ENCODE peak calls at places on chromosomes 13 and 19, in eight cellular contexts. One of them, this sample, is unnamed.
A peak's percentile ranks its signal among the peaks of the same experiment; 100 is the strongest.

GRCh38 chr19:48718711-48719231 is 754 bp downstream of the MAMSTR start:
- DNase-seq in Panc1: no peak
- DNase-seq in sigmoid colon: no peak
- DNase-seq in GM23338: peak; percentile 56
- DNase-seq in HepG2: peak; percentile 90
- DNase-seq in SK-N-SH: no peak
- DNase-seq in transverse colon: no peak
- DNase-seq in stomach: no peak
- DNase-seq in this sample: no peak

GRCh38 chr19:33501957-33502356 is 19.6 kb downstream of the PEPD start:
- DNase-seq in Panc1: no peak
- DNase-seq in sigmoid colon: peak; percentile 36
- DNase-seq in GM23338: no peak
- DNase-seq in HepG2: no peak
- DNase-seq in SK-N-SH: no peak
- DNase-seq in transverse colon: no peak
- DNase-seq in stomach: no peak
- DNase-seq in this sample: peak; percentile 51

GRCh38 chr19:20182232-20182785 is 15.3 kb downstream of the ZNF486 start:
- DNase-seq in Panc1: no peak
- DNase-seq in sigmoid colon: no peak
- DNase-seq in GM23338: no peak
- DNase-seq in HepG2: no peak
- DNase-seq in SK-N-SH: no peak
- DNase-seq in transverse colon: no peak
- DNase-seq in stomach: no peak
- DNase-seq in this sample: no peak

GRCh38 chr19:49349567-49349966 is 12.6 kb downstream of the TEAD2 start:
- DNase-seq in Panc1: no peak
- DNase-seq in sigmoid colon: no peak
- DNase-seq in GM23338: no peak
- DNase-seq in HepG2: no peak
- DNase-seq in SK-N-SH: no peak
- DNase-seq in transverse colon: no peak
- DNase-seq in stomach: no peak
- DNase-seq in this sample: no peak

GRCh38 chr13:40116008-40116407 is 460.5 kb downstream of the COG6 start:
- DNase-seq in Panc1: no peak
- DNase-seq in sigmoid colon: no peak
- DNase-seq in GM23338: peak; percentile 5
- DNase-seq in HepG2: peak; percentile 73
- DNase-seq in SK-N-SH: no peak
- DNase-seq in transverse colon: peak; percentile 79
- DNase-seq in stomach: peak; percentile 70
- DNase-seq in this sample: no peak

GRCh38 chr13:42283574-42283973 is 11.6 kb downstream of the AKAP11 start:
- DNase-seq in Panc1: no peak
- DNase-seq in sigmoid colon: no peak
- DNase-seq in GM23338: no peak
- DNase-seq in HepG2: no peak
- DNase-seq in SK-N-SH: no peak
- DNase-seq in transverse colon: peak; percentile 13
- DNase-seq in stomach: no peak
- DNase-seq in this sample: no peak

GRCh38 chr13:83215627-83216026 is 666.6 kb downstream of the SLITRK1 start:
- DNase-seq in Panc1: no peak
- DNase-seq in sigmoid colon: no peak
- DNase-seq in GM23338: no peak
- DNase-seq in HepG2: no peak
- DNase-seq in SK-N-SH: no peak
- DNase-seq in transverse colon: no peak
- DNase-seq in stomach: no peak
- DNase-seq in this sample: no peak

GRCh38 chr13:63092461-63092860 is 1676.8 kb upstream of the PCDH20 start:
- DNase-seq in Panc1: no peak
- DNase-seq in sigmoid colon: no peak
- DNase-seq in GM23338: no peak
- DNase-seq in HepG2: no peak
- DNase-seq in SK-N-SH: no peak
- DNase-seq in transverse colon: no peak
- DNase-seq in stomach: no peak
- DNase-seq in this sample: no peak

GRCh38 chr13:31374682-31375081 is 174.9 kb downstream of the B3GLCT start:
- DNase-seq in Panc1: no peak
- DNase-seq in sigmoid colon: no peak
- DNase-seq in GM23338: no peak
- DNase-seq in HepG2: no peak
- DNase-seq in SK-N-SH: no peak
- DNase-seq in transverse colon: no peak
- DNase-seq in stomach: no peak
- DNase-seq in this sample: no peak

GRCh38 chr13:29204651-29205050 is 384.5 kb downstream of the MTUS2 start:
- DNase-seq in Panc1: no peak
- DNase-seq in sigmoid colon: no peak
- DNase-seq in GM23338: no peak
- DNase-seq in HepG2: no peak
- DNase-seq in SK-N-SH: no peak
- DNase-seq in transverse colon: no peak
- DNase-seq in stomach: no peak
- DNase-seq in this sample: no peak

GRCh38 chr13:99422556-99423220 is 78.6 kb upstream of the TM9SF2 start:
- DNase-seq in Panc1: no peak
- DNase-seq in sigmoid colon: no peak
- DNase-seq in GM23338: no peak
- DNase-seq in HepG2: no peak
- DNase-seq in SK-N-SH: no peak
- DNase-seq in transverse colon: no peak
- DNase-seq in stomach: peak; percentile 8
- DNase-seq in this sample: no peak

GRCh38 chr13:19158526-19158925 is 23.1 kb downstream of the TUBA3C start:
- DNase-seq in Panc1: no peak
- DNase-seq in sigmoid colon: peak; percentile 28
- DNase-seq in GM23338: no peak
- DNase-seq in HepG2: no peak
- DNase-seq in SK-N-SH: no peak
- DNase-seq in transverse colon: no peak
- DNase-seq in stomach: no peak
- DNase-seq in this sample: no peak

GRCh38 chr13:99655351-99656091 is 154.2 kb downstream of the TM9SF2 start:
- DNase-seq in Panc1: no peak
- DNase-seq in sigmoid colon: no peak
- DNase-seq in GM23338: no peak
- DNase-seq in HepG2: peak; percentile 72
- DNase-seq in SK-N-SH: no peak
- DNase-seq in transverse colon: no peak
- DNase-seq in stomach: no peak
- DNase-seq in this sample: no peak

GRCh38 chr19:31548941-31549340 is 199.7 kb upstream of the TSHZ3 start:
- DNase-seq in Panc1: no peak
- DNase-seq in sigmoid colon: peak; percentile 27
- DNase-seq in GM23338: peak; percentile 50
- DNase-seq in HepG2: no peak
- DNase-seq in SK-N-SH: no peak
- DNase-seq in transverse colon: no peak
- DNase-seq in stomach: no peak
- DNase-seq in this sample: no peak

GRCh38 chr13:57829496-57829895 is 198.0 kb downstream of the PCDH17 start:
- DNase-seq in Panc1: no peak
- DNase-seq in sigmoid colon: no peak
- DNase-seq in GM23338: no peak
- DNase-seq in HepG2: no peak
- DNase-seq in SK-N-SH: no peak
- DNase-seq in transverse colon: no peak
- DNase-seq in stomach: no peak
- DNase-seq in this sample: no peak

GRCh38 chr19:19176950-19177349 is 6.9 kb upstream of the MEF2B start:
- DNase-seq in Panc1: no peak
- DNase-seq in sigmoid colon: no peak
- DNase-seq in GM23338: no peak
- DNase-seq in HepG2: no peak
- DNase-seq in SK-N-SH: no peak
- DNase-seq in transverse colon: no peak
- DNase-seq in stomach: no peak
- DNase-seq in this sample: no peak

GRCh38 chr19:11152318-11153062 is 3.1 kb downstream of the SPC24 start:
- DNase-seq in Panc1: no peak
- DNase-seq in sigmoid colon: peak; percentile 97
- DNase-seq in GM23338: no peak
- DNase-seq in HepG2: no peak
- DNase-seq in SK-N-SH: no peak
- DNase-seq in transverse colon: peak; percentile 65
- DNase-seq in stomach: peak; percentile 87
- DNase-seq in this sample: no peak

GRCh38 chr19:51904331-51905165 is at the start of gene ZNF649:
- DNase-seq in Panc1: peak; percentile 24
- DNase-seq in sigmoid colon: peak; percentile 84
- DNase-seq in GM23338: peak; percentile 96
- DNase-seq in HepG2: peak; percentile 83
- DNase-seq in SK-N-SH: peak; percentile 82
- DNase-seq in transverse colon: peak; percentile 84
- DNase-seq in stomach: peak; percentile 81
- DNase-seq in this sample: peak; percentile 94
- TF ChIP-seq POLR2AphosphoS5 in Panc1: peak; percentile 55
- TF ChIP-seq POLR2AphosphoS5 in sigmoid colon: no peak
- TF ChIP-seq POLR2AphosphoS5 in GM23338: peak; percentile 84
- TF ChIP-seq POLR2AphosphoS5 in HepG2: peak; percentile 78
- TF ChIP-seq POLR2AphosphoS5 in SK-N-SH: peak; percentile 78
- TF ChIP-seq POLR2AphosphoS5 in transverse colon: peak; percentile 44
- TF ChIP-seq POLR2AphosphoS5 in stomach: peak; percentile 78
- TF ChIP-seq POLR2AphosphoS5 in this sample: peak; percentile 82

DNA sequence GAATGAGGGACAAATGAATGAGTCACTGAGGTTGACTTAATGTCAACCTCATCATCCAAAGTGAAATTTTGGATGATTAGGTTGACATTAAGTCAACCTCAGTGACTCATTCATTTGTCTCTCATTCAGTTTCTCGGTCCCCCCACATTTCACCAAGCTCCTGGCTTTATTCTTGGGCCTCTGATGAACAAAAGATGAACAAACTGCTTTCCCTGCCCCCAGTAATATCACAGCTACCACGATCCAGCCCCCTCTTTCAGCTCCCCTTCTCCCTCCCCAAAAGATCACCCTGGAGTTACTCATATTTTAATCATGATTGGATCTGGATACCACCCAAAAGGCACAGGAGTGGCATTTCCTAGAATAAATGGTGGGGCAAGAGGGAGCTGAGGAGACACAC is 10.8 kb downstream of the CEACAM18 start:
- DNase-seq in Panc1: no peak
- DNase-seq in sigmoid colon: no peak
- DNase-seq in GM23338: no peak
- DNase-seq in HepG2: no peak
- DNase-seq in SK-N-SH: no peak
- DNase-seq in transverse colon: no peak
- DNase-seq in stomach: no peak
- DNase-seq in this sample: no peak
- TF ChIP-seq CTCF in Panc1: no peak
- TF ChIP-seq CTCF in sigmoid colon: no peak
- TF ChIP-seq CTCF in GM23338: no peak
- TF ChIP-seq CTCF in HepG2: no peak
- TF ChIP-seq CTCF in SK-N-SH: no peak
- TF ChIP-seq CTCF in transverse colon: no peak
- TF ChIP-seq CTCF in stomach: no peak
- TF ChIP-seq CTCF in this sample: no peak

GRCh38 chr19:3277649-3278048 is 53.2 kb downstream of the CELF5 start:
- DNase-seq in Panc1: no peak
- DNase-seq in sigmoid colon: no peak
- DNase-seq in GM23338: no peak
- DNase-seq in HepG2: no peak
- DNase-seq in SK-N-SH: no peak
- DNase-seq in transverse colon: no peak
- DNase-seq in stomach: no peak
- DNase-seq in this sample: no peak

GRCh38 chr19:3278749-3279148 is 54.3 kb downstream of the CELF5 start:
- DNase-seq in Panc1: no peak
- DNase-seq in sigmoid colon: no peak
- DNase-seq in GM23338: no peak
- DNase-seq in HepG2: no peak
- DNase-seq in SK-N-SH: no peak
- DNase-seq in transverse colon: no peak
- DNase-seq in stomach: no peak
- DNase-seq in this sample: no peak

GRCh38 chr19:3276341-3276799 is 51.9 kb downstream of the CELF5 start:
- DNase-seq in Panc1: no peak
- DNase-seq in sigmoid colon: no peak
- DNase-seq in GM23338: peak; percentile 95
- DNase-seq in HepG2: peak; percentile 60
- DNase-seq in SK-N-SH: peak; percentile 86
- DNase-seq in transverse colon: peak; percentile 72
- DNase-seq in stomach: peak; percentile 34
- DNase-seq in this sample: peak; percentile 76

GRCh38 chr19:3279306-3279705 is 54.8 kb downstream of the CELF5 start:
- DNase-seq in Panc1: no peak
- DNase-seq in sigmoid colon: no peak
- DNase-seq in GM23338: no peak
- DNase-seq in HepG2: no peak
- DNase-seq in SK-N-SH: no peak
- DNase-seq in transverse colon: no peak
- DNase-seq in stomach: no peak
- DNase-seq in this sample: no peak

GRCh38 chr19:3278294-3278693 is 53.8 kb downstream of the CELF5 start:
- DNase-seq in Panc1: no peak
- DNase-seq in sigmoid colon: no peak
- DNase-seq in GM23338: no peak
- DNase-seq in HepG2: no peak
- DNase-seq in SK-N-SH: no peak
- DNase-seq in transverse colon: no peak
- DNase-seq in stomach: no peak
- DNase-seq in this sample: no peak
- H3K27me3 ChIP-seq in Panc1: no peaks in the 10 kb centered on the region
- H3K27me3 ChIP-seq in sigmoid colon: peaks cover 93% of the 10 kb centered on the region
- H3K27me3 ChIP-seq in GM23338: no peaks in the 10 kb centered on the region
- H3K27me3 ChIP-seq in HepG2: peaks cover 9% of the 10 kb centered on the region
- H3K27me3 ChIP-seq in SK-N-SH: no peaks in the 10 kb centered on the region
- H3K27me3 ChIP-seq in transverse colon: peaks cover 61% of the 10 kb centered on the region
- H3K27me3 ChIP-seq in stomach: peaks cover 48% of the 10 kb centered on the region
- H3K27me3 ChIP-seq in this sample: peaks cover 9% of the 10 kb centered on the region

DNA sequence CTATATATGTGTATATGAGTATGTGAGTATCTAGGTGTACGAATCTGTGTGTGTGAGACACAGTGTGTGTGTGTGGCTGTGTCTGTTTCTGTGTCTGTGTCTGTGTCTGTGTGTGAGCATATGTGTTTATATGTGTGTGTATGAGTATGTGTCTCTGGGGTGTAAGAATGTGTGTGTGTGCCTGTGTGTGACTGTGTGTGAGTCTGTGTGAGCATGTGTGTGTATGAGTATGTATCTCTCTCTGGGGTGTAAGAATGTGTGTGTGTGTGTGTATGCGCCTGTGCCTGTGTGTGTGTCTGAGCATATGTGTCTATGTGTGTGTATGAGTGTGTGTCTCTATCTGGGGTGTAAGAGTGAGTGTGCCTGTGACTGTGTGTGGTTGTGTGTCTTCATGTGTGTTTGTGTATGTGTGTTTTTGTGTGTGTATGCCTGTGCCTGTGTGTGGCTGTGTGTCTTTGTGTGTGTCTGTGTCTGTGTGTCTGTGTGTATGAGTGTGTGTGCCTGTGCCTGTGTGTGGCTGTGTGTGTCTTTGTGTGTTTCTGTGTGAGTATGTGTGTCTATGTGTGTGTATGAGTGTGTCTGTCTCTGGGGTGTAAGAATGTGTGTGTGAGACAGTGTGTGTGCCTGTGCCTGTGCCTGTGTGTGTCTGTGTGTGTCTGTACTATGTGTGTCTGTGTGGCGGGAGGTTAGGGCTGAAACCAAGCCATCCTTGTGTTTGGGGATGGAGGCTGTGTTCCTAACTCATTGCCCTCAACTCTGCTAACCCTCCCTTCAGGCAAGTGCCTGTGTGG is 11.2 kb downstream of the AXL start:
- DNase-seq in Panc1: no peak
- DNase-seq in sigmoid colon: no peak
- DNase-seq in GM23338: no peak
- DNase-seq in HepG2: no peak
- DNase-seq in SK-N-SH: no peak
- DNase-seq in transverse colon: no peak
- DNase-seq in stomach: no peak
- DNase-seq in this sample: no peak
- TF ChIP-seq POLR2AphosphoS5 in Panc1: no peak
- TF ChIP-seq POLR2AphosphoS5 in sigmoid colon: no peak
- TF ChIP-seq POLR2AphosphoS5 in GM23338: no peak
- TF ChIP-seq POLR2AphosphoS5 in HepG2: no peak
- TF ChIP-seq POLR2AphosphoS5 in SK-N-SH: peak; percentile 15
- TF ChIP-seq POLR2AphosphoS5 in transverse colon: no peak
- TF ChIP-seq POLR2AphosphoS5 in stomach: no peak
- TF ChIP-seq POLR2AphosphoS5 in this sample: no peak

This sample was measured in spleen.